ENCODE peak calls at places on chromosomes 13 and 19, in eight cellular contexts. F is fibroblast of pulmonary artery; C is NCI-H69; V is MCF 10A; U is IMR-90; N is activated CD4-positive, alpha-beta T cell treated with anti-CD3 and anti-CD28 coated beads, Interleukin-2, amount 50 U/mL, for 1 hour; M is activated naive CD8-positive, alpha-beta T cell treated with anti-CD3 and anti-CD28 coated beads for 36 hours; T is pancreas. K is an unnamed sample.

GRCh38 chr13:105759467-105759866 is 776.0 kb downstream of the EFNB2 start:
- DNase-seq in F (no peak), C (no peak), V (no peak), U (no peak), N (no peak), M (no peak), T (no peak), K (no peak)

GRCh38 chr13:111598751-111599150 is 278.3 kb downstream of the TEX29 start:
- DNase-seq in F (no peak), C (peak), V (no peak), U (no peak), N (no peak), M (no peak), T (no peak), K (no peak)

GRCh38 chr13:21075303-21076264 is 14.2 kb upstream of the LATS2 start:
- DNase-seq in F (no peak), C (no peak), V (no peak), U (no peak), N (no peak), M (peak), T (no peak), K (peak)

GRCh38 chr13:113187263-113187669 is 21.2 kb downstream of the PCID2 start:
- DNase-seq in F (peak), C (peak), V (peak), U (peak), N (peak), M (peak), T (no peak), K (peak)

GRCh38 chr13:39676315-39676876 is 20.9 kb downstream of the COG6 start:
- DNase-seq in F (peak), C (peak), V (peak), U (peak), N (peak), M (no peak), T (no peak), K (peak)

GRCh38 chr19:40278361-40279045 is 6.6 kb downstream of the AKT2 start:
- DNase-seq in F (no peak), C (no peak), V (no peak), U (no peak), N (no peak), M (no peak), T (no peak), K (peak)

GRCh38 chr19:52679598-52679997 is 41.4 kb upstream of the ZNF83 start:
- DNase-seq in F (no peak), C (no peak), V (no peak), U (no peak), N (no peak), M (no peak), T (no peak), K (no peak)

GRCh38 chr19:30071871-30072270 is 129.8 kb downstream of the URI1 start:
- DNase-seq in F (no peak), C (no peak), V (no peak), U (no peak), N (no peak), M (no peak), T (no peak), K (no peak)

GRCh38 chr19:641702-642101 is 2.0 kb downstream of the FGF22 start:
- DNase-seq in F (no peak), C (no peak), V (no peak), U (no peak), N (no peak), M (no peak), T (no peak), K (no peak)

GRCh38 chr19:13152854-13153626 is 2.8 kb downstream of the IER2 start:
- DNase-seq in F (peak), C (peak), V (peak), U (peak), N (peak), M (peak), T (peak), K (peak)

GRCh38 chr19:33624586-33625153 is 2.9 kb downstream of the CHST8 start:
- DNase-seq in F (no peak), C (no peak), V (no peak), U (no peak), N (no peak), M (no peak), T (no peak), K (no peak)

GRCh38 chr19:18733196-18733647 is 49.7 kb downstream of the CRTC1 start:
- DNase-seq in F (peak), C (peak), V (no peak), U (peak), N (no peak), M (no peak), T (peak), K (no peak)

GRCh38 chr13:61410669-61411297 is 4.9 kb downstream of the PCDH20 start:
- DNase-seq in F (peak), C (peak), V (peak), U (peak), N (no peak), M (no peak), T (no peak), K (peak)

GRCh38 chr13:39100996-39101751 is 62.9 kb downstream of the NHLRC3 start:
- DNase-seq in F (peak), C (peak), V (no peak), U (no peak), N (no peak), M (no peak), T (no peak), K (no peak)

GRCh38 chr13:21359855-21360254 is 99.2 kb downstream of the ZDHHC20 start:
- DNase-seq in F (no peak), C (no peak), V (no peak), U (no peak), N (no peak), M (no peak), T (no peak), K (no peak)

GRCh38 chr19:4717191-4717965 is 6.3 kb downstream of the DPP9 start:
- DNase-seq in F (peak), C (no peak), V (peak), U (peak), N (no peak), M (no peak), T (no peak), K (no peak)

GRCh38 chr19:18452386-18452785 is 14.5 kb upstream of the ISYNA1 start:
- DNase-seq in F (no peak), C (no peak), V (no peak), U (no peak), N (no peak), M (no peak), T (peak), K (peak)

GRCh38 chr19:13036366-13036976 is 41.2 kb downstream of the NFIX start:
- DNase-seq in F (peak), C (peak), V (peak), U (peak), N (no peak), M (no peak), T (no peak), K (peak)

GRCh38 chr13:106859505-106859904 is 291.6 kb upstream of the ARGLU1 start:
- DNase-seq in F (no peak), C (no peak), V (no peak), U (no peak), N (no peak), M (no peak), T (no peak), K (no peak)

GRCh38 chr13:27194895-27195764 is 23.5 kb upstream of the USP12 start:
- DNase-seq in F (peak), C (no peak), V (peak), U (peak), N (no peak), M (no peak), T (no peak), K (peak)

GRCh38 chr13:36834299-36834698 is 15.3 kb downstream of the RFXAP start:
- DNase-seq in F (no peak), C (no peak), V (no peak), U (peak), N (no peak), M (no peak), T (no peak), K (peak)

GRCh38 chr13:44439615-44440014 is 66.0 kb downstream of the SERP2 start:
- DNase-seq in F (no peak), C (no peak), V (no peak), U (no peak), N (no peak), M (no peak), T (no peak), K (no peak)

GRCh38 chr13:45847554-45848224 is 3.9 kb downstream of the SIAH3 start:
- DNase-seq in F (peak), C (peak), V (no peak), U (no peak), N (peak), M (peak), T (no peak), K (no peak)

GRCh38 chr13:29284726-29285125 is 310.8 kb downstream of the SLC7A1 start:
- DNase-seq in F (no peak), C (no peak), V (no peak), U (no peak), N (no peak), M (no peak), T (no peak), K (peak)

GRCh38 chr13:26026211-26026610 is 25.6 kb downstream of the SHISA2 start:
- DNase-seq in F (no peak), C (no peak), V (no peak), U (no peak), N (no peak), M (no peak), T (no peak), K (no peak)

GRCh38 chr13:77827350-77827749 is 91.3 kb downstream of the EDNRB start:
- DNase-seq in F (peak), C (no peak), V (no peak), U (no peak), N (no peak), M (no peak), T (no peak), K (no peak)

GRCh38 chr13:51927129-51927528 is 65.4 kb downstream of the CCDC70 start:
- DNase-seq in F (no peak), C (no peak), V (no peak), U (no peak), N (no peak), M (no peak), T (no peak), K (no peak)

GRCh38 chr19:48613024-48613851 is 1.6 kb downstream of the FAM83E start:
- DNase-seq in F (no peak), C (no peak), V (peak), U (no peak), N (no peak), M (no peak), T (peak), K (no peak)

GRCh38 chr13:40194204-40194806 is 472.1 kb downstream of the FOXO1 start:
- DNase-seq in F (peak), C (no peak), V (no peak), U (no peak), N (no peak), M (no peak), T (no peak), K (peak)